ENCODE peak calls at places on chromosomes 16 and 17, in eight cellular contexts. V is A549, P is K562, I is H1, A is endothelial cell of umbilical vein, Y is GM12878, R is HepG2, Z is SK-N-SH. G is an unnamed sample.

GRCh38 chr17:32127156-32127897 is 15.0 kb upstream of the RHOT1 start:
- DNase-seq in V (peak), P (peak), I (no peak), A (peak), Y (peak), R (no peak), Z (peak), G (peak)

GRCh38 chr17:1498869-1499268 is 6.4 kb upstream of the MYO1C start:
- DNase-seq in V (no peak), P (no peak), I (no peak), A (no peak), Y (no peak), R (no peak), Z (no peak), G (peak)

GRCh38 chr16:66223176-66223780 is 143.2 kb upstream of the CDH5 start:
- DNase-seq in V (no peak), P (no peak), I (no peak), A (no peak), Y (no peak), R (no peak), Z (no peak), G (peak)

GRCh38 chr17:38571833-38572274 is 33.9 kb downstream of the SRCIN1 start:
- DNase-seq in V (no peak), P (peak), I (no peak), A (no peak), Y (no peak), R (no peak), Z (peak), G (peak)

GRCh38 chr17:45668316-45668715 is 115.8 kb upstream of the CRHR1 start:
- DNase-seq in V (no peak), P (no peak), I (no peak), A (no peak), Y (no peak), R (no peak), Z (no peak), G (no peak)

GRCh38 chr16:17340804-17341203 is 130.0 kb downstream of the XYLT1 start:
- DNase-seq in V (no peak), P (no peak), I (no peak), A (no peak), Y (no peak), R (no peak), Z (no peak), G (peak)

GRCh38 chr16:1146409-1146808 is 6.5 kb upstream of the CACNA1H start:
- DNase-seq in V (no peak), P (peak), I (no peak), A (no peak), Y (no peak), R (no peak), Z (no peak), G (no peak)

GRCh38 chr17:32285770-32286517 is 20.3 kb downstream of the RHBDL3 start:
- DNase-seq in V (no peak), P (no peak), I (no peak), A (no peak), Y (no peak), R (no peak), Z (no peak), G (no peak)

GRCh38 chr17:3885970-3886369 is 6.9 kb downstream of the CAMKK1 start:
- DNase-seq in V (peak), P (no peak), I (no peak), A (peak), Y (no peak), R (no peak), Z (no peak), G (peak)

GRCh38 chr16:12485425-12485824 is 318.3 kb downstream of the CPPED1 start:
- DNase-seq in V (no peak), P (no peak), I (no peak), A (no peak), Y (no peak), R (no peak), Z (no peak), G (no peak)

GRCh38 chr17:72514321-72514861 is 393.6 kb downstream of the SOX9 start:
- DNase-seq in V (no peak), P (no peak), I (no peak), A (no peak), Y (no peak), R (no peak), Z (no peak), G (no peak)

GRCh38 chr17:82350182-82351030 is 8.6 kb upstream of the TEX19 start:
- DNase-seq in V (peak), P (peak), I (no peak), A (no peak), Y (no peak), R (no peak), Z (no peak), G (peak)

GRCh38 chr16:3857189-3858013 is 23.1 kb downstream of the CREBBP start:
- DNase-seq in V (no peak), P (no peak), I (no peak), A (no peak), Y (peak), R (peak), Z (no peak), G (peak)

GRCh38 chr17:80822700-80823410 is 168.8 kb upstream of the CHMP6 start:
- DNase-seq in V (no peak), P (peak), I (no peak), A (no peak), Y (no peak), R (no peak), Z (no peak), G (peak)

GRCh38 chr17:82502207-82502606 is 17.3 kb upstream of the FOXK2 start:
- DNase-seq in V (no peak), P (no peak), I (no peak), A (no peak), Y (no peak), R (no peak), Z (no peak), G (no peak)

GRCh38 chr17:16131593-16131992 is 83.7 kb downstream of the NCOR1 start:
- DNase-seq in V (no peak), P (no peak), I (no peak), A (no peak), Y (no peak), R (no peak), Z (no peak), G (no peak)

GRCh38 chr17:16135461-16135860 is 79.9 kb downstream of the NCOR1 start:
- DNase-seq in V (no peak), P (no peak), I (no peak), A (no peak), Y (no peak), R (no peak), Z (no peak), G (no peak)

GRCh38 chr17:16129441-16129840 is 85.9 kb downstream of the NCOR1 start:
- DNase-seq in V (no peak), P (no peak), I (no peak), A (no peak), Y (no peak), R (no peak), Z (no peak), G (no peak)

GRCh38 chr17:16129844-16130243 is 85.5 kb downstream of the NCOR1 start:
- DNase-seq in V (no peak), P (no peak), I (no peak), A (no peak), Y (no peak), R (no peak), Z (no peak), G (no peak)
- TF ChIP-seq MAX in V (no peak), P (no peak), I (no peak), A (no peak), Y (no peak), R (no peak), Z (no peak), G (no peak)

DNA sequence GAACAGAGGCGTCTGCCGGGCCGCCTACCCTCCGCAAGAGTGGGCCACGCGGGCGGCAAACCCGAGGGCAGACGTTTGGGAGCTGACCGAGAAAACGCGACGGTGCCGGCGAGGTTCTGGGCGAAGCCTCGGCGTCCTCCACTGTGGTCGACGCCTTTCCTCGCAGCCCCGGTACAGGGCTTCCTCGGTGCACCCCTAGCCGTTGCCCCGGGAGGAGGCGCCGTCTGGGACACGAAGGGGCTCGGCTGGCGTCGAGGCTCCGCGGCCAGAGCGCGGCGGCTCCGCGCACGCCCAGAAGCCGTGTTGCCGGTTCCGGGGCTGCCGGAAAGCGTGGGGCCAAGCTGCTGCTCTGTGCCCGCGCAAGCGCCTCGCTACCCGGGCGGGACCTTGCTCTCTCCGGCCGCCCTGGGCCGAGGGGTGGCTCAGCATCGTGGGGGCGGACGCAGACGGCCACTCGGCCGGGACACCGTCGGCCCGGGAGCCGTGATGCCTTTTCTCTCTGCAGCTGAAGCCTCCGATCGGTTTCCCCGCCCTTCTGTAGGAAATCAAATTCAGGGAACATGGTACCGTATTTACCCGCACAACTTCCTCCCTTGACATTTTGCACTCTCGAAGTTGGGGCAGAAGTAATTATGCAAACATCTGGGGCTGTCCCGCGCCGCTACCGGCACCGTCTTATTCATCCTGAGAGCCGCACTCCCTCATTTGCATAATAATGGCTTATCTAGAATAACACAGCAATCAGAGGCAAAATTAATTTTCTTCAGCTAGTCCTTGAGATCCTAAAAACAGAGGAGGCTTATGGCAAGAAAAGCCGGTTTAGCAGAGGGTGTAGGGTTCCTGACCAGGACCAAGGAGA is 7.3 kb upstream of the CBX8 start:
- DNase-seq in V (no peak), P (no peak), I (no peak), A (no peak), Y (peak), R (no peak), Z (peak), G (peak)
- H3K4me3 ChIP-seq in V (no peak), P (no peak), I (peak), A (no peak), Y (peak), R (no peak), Z (no peak), G (no peak)

GRCh38 chr16:80114699-80115098 is 426.1 kb upstream of the DYNLRB2 start:
- DNase-seq in V (no peak), P (no peak), I (no peak), A (no peak), Y (no peak), R (no peak), Z (no peak), G (no peak)
- TF ChIP-seq MAX in V (no peak), P (no peak), I (no peak), A (no peak), Y (no peak), R (no peak), Z (no peak), G (no peak)

GRCh38 chr17:8062807-8063483 is 24.1 kb downstream of the ALOX15B start:
- DNase-seq in V (no peak), P (no peak), I (no peak), A (peak), Y (no peak), R (no peak), Z (no peak), G (no peak)
- H3K4me3 ChIP-seq in V (no peak), P (peak), I (peak), A (no peak), Y (no peak), R (no peak), Z (no peak), G (no peak)

GRCh38 chr16:88472042-88472441 is 19.0 kb downstream of the ZFPM1 start:
- DNase-seq in V (no peak), P (no peak), I (no peak), A (no peak), Y (no peak), R (no peak), Z (no peak), G (no peak)

GRCh38 chr16:88471115-88471514 is 18.0 kb downstream of the ZFPM1 start:
- DNase-seq in V (no peak), P (no peak), I (no peak), A (no peak), Y (no peak), R (no peak), Z (no peak), G (no peak)

GRCh38 chr16:88472637-88473205 is 19.6 kb downstream of the ZFPM1 start:
- DNase-seq in V (no peak), P (peak), I (no peak), A (no peak), Y (no peak), R (no peak), Z (no peak), G (no peak)

GRCh38 chr16:88469615-88470395 is 16.7 kb downstream of the ZFPM1 start:
- DNase-seq in V (no peak), P (no peak), I (no peak), A (no peak), Y (no peak), R (no peak), Z (no peak), G (no peak)

GRCh38 chr16:88471575-88471974 is 18.5 kb downstream of the ZFPM1 start:
- DNase-seq in V (no peak), P (no peak), I (no peak), A (no peak), Y (no peak), R (no peak), Z (no peak), G (no peak)
- TF ChIP-seq MAX in V (no peak), P (no peak), I (no peak), A (no peak), Y (no peak), R (no peak), Z (no peak), G (no peak)

DNA sequence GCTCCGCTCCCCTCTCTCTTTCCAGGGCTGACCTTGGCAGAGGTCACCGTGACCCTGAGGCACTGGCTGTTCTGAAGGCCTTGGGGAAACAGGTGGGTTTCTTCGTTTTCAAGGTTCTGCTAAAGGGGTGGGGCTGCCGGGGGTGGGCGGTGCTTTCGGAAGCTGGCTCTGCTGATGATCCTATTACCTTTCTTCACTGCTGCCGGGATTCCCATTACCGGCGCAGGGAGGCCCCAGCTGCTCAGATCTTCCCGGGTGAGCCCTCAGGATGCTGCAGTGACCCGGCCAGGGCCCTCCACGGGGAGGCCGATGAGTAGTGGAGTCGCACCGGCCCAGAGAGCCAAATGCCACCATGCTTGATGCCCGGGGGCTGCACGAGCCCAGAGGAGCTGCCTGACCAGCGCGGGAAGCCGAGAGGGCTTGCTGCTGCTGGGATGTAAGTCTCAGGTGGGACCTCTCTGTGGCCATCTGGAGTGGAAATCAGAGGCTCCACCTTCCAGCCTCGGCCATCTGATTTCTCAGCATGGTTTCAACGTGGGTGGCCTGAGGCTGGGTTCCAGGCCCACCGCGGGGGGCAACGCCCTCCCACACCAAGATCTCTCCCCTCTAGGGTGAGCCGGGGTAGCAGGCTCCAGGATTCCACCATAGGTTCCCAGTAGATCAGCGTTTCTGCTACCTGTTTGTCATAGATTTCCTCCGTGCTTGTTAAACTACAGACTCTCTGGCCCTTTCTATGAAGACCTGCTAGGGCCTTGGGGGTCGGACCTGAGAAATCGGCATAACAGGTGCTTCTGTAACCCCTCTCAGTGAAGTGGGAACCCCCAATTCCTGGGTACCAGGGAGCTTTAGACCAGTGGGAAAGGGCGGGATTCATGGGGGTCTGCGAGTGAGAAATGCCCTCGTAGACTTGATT is 21.6 kb upstream of the ADCY7 start:
- DNase-seq in V (no peak), P (peak), I (no peak), A (no peak), Y (no peak), R (no peak), Z (no peak), G (no peak)
- H3K4me3 ChIP-seq in V (peak), P (peak), I (no peak), A (no peak), Y (peak), R (peak), Z (peak), G (no peak)